ENCODE peak calls at places on chromosomes 6 and 20, in four cellular contexts. P is psoas muscle, H is uterus, W is heart left ventricle. Y is an unnamed sample.
A peak's percentile ranks its signal among the peaks of the same experiment; 100 is the strongest.

GRCh38 chr6:150450918-150451317 is 82.1 kb downstream of the IYD start:
- DNase-seq in P (no peak), W (no peak), H (no peak), Y (no peak)

GRCh38 chr6:112087136-112087908 is at the start of the genes FAM229B and TUBE1:
- DNase-seq in P (peak; percentile 90), W (peak; percentile 97), H (peak; percentile 90), Y (peak; percentile 95)

GRCh38 chr20:8255945-8256632 is 124.0 kb downstream of the PLCB1 start:
- DNase-seq in W (no peak), H (no peak), P (no peak), Y (no peak)

GRCh38 chr20:10856237-10856636 is 182.4 kb upstream of the JAG1 start:
- DNase-seq in P (no peak), H (no peak), W (no peak), Y (no peak)

GRCh38 chr20:221258-221830 is 5.7 kb upstream of the DEFB129 start:
- DNase-seq in H (no peak), P (no peak), W (no peak), Y (no peak)

GRCh38 chr20:6086868-6087267 is 33.0 kb upstream of the LRRN4 start:
- DNase-seq in H (no peak), W (no peak), P (no peak), Y (no peak)

GRCh38 chr20:52789716-52790115 is 182.4 kb upstream of the TSHZ2 start:
- DNase-seq in H (no peak), P (no peak), W (no peak), Y (no peak)

GRCh38 chr6:120478650-120479049 is 855.6 kb downstream of the TBC1D32 start:
- DNase-seq in P (no peak), H (no peak), W (no peak), Y (no peak)

GRCh38 chr6:46953921-46954320 is 32.2 kb upstream of the ADGRF5 start:
- DNase-seq in P (no peak), W (no peak), H (no peak), Y (no peak)

GRCh38 chr20:21520702-21521595 is 7.1 kb upstream of the NKX2-2 start:
- DNase-seq in H (no peak), W (no peak), P (no peak), Y (no peak)

GRCh38 chr6:170049641-170050491 is 241.0 kb downstream of the DLL1 start:
- DNase-seq in H (peak; percentile 94), W (peak; percentile 94), P (peak; percentile 89), Y (peak; percentile 66)

GRCh38 chr6:91438570-91438969 is 851.7 kb upstream of the MAP3K7 start:
- DNase-seq in W (no peak), H (no peak), P (no peak), Y (no peak)

GRCh38 chr20:22466447-22467171 is 117.8 kb downstream of the FOXA2 start:
- DNase-seq in P (no peak), W (no peak), H (no peak), Y (no peak)

GRCh38 chr6:88490195-88490594 is 324.0 kb upstream of the CNR1 start:
- DNase-seq in P (no peak), W (no peak), H (no peak), Y (no peak)

GRCh38 chr6:153976921-153977693 is 61.9 kb upstream of the OPRM1 start:
- DNase-seq in P (no peak), W (no peak), H (no peak), Y (peak; percentile 51)

GRCh38 chr20:34629904-34630303 is 47.0 kb downstream of the PIGU start:
- DNase-seq in H (no peak), W (no peak), P (no peak), Y (no peak)

GRCh38 chr20:34629342-34629741 is 47.5 kb downstream of the PIGU start:
- DNase-seq in H (no peak), W (peak; percentile 80), P (peak; percentile 19), Y (no peak)

GRCh38 chr20:34634392-34634791 is 42.5 kb downstream of the PIGU start:
- DNase-seq in P (no peak), H (no peak), W (no peak), Y (no peak)

GRCh38 chr20:34636648-34637047 is 40.2 kb downstream of the PIGU start:
- DNase-seq in H (no peak), P (no peak), W (no peak), Y (no peak)

DNA sequence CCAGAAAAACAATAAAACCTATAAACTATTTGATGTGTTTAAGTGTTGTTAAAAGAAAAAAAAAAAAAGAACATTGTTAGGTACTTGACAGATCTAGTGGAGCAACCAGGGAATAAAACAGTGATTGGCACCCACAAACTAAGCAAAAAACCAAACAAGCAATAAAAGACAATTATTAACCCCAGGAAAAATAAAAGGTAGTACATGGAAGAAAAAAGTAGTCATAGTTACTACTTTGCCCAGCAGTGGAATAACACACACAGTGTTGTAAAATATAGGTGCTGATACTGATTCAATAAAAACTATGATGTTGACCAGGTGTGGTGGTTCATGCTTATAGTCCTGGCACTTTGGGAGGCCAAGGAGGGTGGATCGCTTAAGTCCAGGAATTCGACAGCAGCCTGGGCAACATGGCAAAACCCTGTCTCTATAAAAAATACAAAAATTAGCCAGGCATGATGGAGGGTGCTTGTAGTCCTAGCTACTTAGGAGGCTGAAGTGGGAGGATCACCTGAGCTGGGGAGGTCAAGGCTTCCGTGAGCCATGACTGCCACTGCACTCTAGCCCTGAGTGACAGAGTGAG is 43.9 kb downstream of the PIGU start:
- DNase-seq in W (no peak), H (no peak), P (no peak), Y (no peak)
- H3K36me3 ChIP-seq in W (peaks cover 53% of the 10 kb centered on the region), H (no peaks in the 10 kb centered on the region), P (peaks cover 42% of the 10 kb centered on the region), Y (peaks cover 12% of the 10 kb centered on the region)

GRCh38 chr6:116022841-116023380 is 37.8 kb downstream of the FRK start:
- DNase-seq in W (no peak), H (no peak), P (no peak), Y (no peak)
- TF ChIP-seq CTCF in W (no peak), H (no peak), P (no peak), Y (no peak)

GRCh38 chr6:3085074-3085473 is 16.8 kb downstream of the RIPK1 start:
- DNase-seq in H (no peak), P (no peak), W (no peak), Y (no peak)
- H3K36me3 ChIP-seq in H (no peaks in the 10 kb centered on the region), P (peaks cover 98% of the 10 kb centered on the region), W (peaks cover 98% of the 10 kb centered on the region), Y (peaks cover 10% of the 10 kb centered on the region)

DNA sequence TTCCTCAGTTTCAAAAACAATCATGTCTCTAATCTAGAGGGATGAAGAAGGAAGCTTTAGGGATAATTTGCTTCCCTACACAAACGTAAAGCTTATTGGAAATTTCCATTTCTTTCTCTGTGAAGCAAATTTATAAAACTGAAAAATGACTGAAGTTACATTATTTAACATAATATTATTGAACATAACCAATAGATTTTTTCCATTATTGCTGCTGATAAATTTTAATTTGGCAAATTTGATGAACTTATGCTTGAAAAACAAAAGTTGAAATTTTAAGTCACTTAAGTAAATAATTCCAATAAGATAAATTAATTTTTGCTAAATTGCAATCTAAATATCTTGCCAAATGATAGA is 140.9 kb downstream of the GMDS start:
- DNase-seq in H (no peak), W (no peak), P (no peak), Y (no peak)
- TF ChIP-seq CTCF in H (no peak), W (no peak), P (no peak), Y (no peak)

GRCh38 chr6:33670971-33671370 is 40.5 kb downstream of the UQCC2 start:
- DNase-seq in W (no peak), H (no peak), P (no peak), Y (no peak)
- H3K36me3 ChIP-seq in W (peaks cover 64% of the 10 kb centered on the region), H (no peaks in the 10 kb centered on the region), P (peaks cover 13% of the 10 kb centered on the region), Y (no peaks in the 10 kb centered on the region)

DNA sequence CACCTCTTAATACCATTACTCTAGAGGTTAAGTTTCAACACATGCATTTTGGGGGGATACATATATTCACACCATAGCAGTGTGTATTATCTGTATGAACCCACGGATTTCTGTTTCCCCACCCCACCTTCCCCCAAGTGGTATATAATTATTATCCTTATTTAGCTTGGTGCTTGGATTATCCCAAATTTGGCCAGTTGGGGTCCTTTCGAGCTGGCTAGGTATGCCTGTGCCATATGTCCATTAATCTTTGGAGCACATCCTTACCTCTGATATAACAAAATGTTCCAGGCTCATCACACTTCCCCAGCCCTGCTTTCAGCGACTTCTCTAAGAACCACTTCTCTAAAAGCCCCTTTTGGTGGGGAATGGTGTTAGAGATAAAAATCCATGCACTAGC is 118.7 kb upstream of the MLIP start:
- DNase-seq in P (no peak), H (no peak), W (no peak), Y (no peak)
- TF ChIP-seq CTCF in P (no peak), H (no peak), W (no peak), Y (no peak)

GRCh38 chr6:24872769-24873168 is 63.0 kb downstream of the RIPOR2 start:
- DNase-seq in P (no peak), H (no peak), W (no peak), Y (no peak)
- H3K36me3 ChIP-seq in P (peaks cover 56% of the 10 kb centered on the region), H (no peaks in the 10 kb centered on the region), W (peaks cover 9% of the 10 kb centered on the region), Y (no peaks in the 10 kb centered on the region)

DNA sequence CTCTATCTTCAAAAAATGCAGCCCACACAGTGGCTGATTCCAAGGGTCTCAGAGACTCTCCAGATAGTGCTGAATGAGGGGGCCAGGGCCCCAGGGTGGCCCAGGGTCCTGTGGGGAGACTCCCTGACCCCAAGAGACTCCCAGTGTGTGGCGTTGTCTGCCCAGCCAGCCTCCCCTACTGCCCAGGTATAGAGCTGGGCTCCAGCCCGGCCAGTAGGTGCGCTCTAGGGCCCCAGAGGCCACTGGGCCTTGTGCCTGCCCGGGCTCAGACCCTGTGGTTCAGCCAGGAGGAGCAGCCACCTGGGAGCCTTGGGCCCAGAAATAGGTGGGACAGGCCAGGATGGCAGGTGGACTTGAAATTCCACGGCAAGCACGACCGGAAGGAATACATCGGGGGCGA is 30.3 kb upstream of the GATA5 start:
- DNase-seq in P (no peak), W (no peak), H (no peak), Y (no peak)
- TF ChIP-seq CTCF in P (no peak), W (no peak), H (no peak), Y (no peak)

DNA sequence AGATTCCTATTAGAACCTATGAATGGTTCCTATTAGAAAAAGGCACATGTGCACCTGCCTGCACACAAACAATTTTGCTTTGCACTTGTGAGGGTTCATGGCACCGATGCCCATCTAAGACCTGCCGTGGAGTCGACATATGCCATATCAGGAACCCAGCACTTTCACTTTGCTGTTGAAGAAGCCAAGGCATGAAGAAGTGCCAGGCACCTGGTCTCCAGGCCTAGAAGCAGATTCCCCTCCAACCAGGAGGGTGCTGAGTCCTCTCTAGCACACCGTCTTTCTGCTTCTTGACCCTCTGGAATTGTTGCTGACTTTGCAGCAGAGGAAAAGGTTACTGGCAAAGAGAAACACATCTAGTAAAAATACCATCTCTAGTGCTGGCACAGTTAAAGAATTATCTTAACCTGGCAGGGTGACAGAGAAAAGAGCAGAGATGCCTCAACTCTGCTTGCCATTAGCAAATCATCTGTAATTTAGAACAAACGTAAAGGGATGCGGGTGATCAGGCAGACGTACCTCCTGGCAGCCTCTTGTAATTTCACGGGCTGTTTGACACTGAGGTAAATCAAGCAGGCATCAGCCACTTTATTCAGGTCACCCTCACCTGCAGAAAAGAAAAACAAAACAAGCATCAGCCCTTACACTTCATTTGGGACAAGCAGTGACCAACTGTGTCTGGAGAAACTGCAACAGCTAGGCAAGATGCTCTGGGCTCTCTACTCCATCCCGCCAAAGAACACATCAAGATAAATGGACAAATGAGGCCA is 37.2 kb downstream of the TTI1 start:
- DNase-seq in H (no peak), W (no peak), P (no peak), Y (no peak)
- H3K36me3 ChIP-seq in H (no peaks in the 10 kb centered on the region), W (peaks cover 73% of the 10 kb centered on the region), P (peaks cover 66% of the 10 kb centered on the region), Y (peaks cover 48% of the 10 kb centered on the region)

Y was measured in BE2C.